ENCODE peak calls at places on chromosomes 4 and X, in four cellular contexts. X is stimulated activated CD8-positive, alpha-beta memory T cell treated with anti-CD3 and anti-CD28 coated beads, Interleukin-7, amount 100 ng/mL, for 1 hour; T is Calu3; Y is CD4-positive, alpha-beta T cell. Q is an unnamed sample.

GRCh38 chrX:133594156-133594555 is 178.9 kb upstream of the GPC4 start:
- DNase-seq in X (no peak), T (no peak), Y (no peak), Q (no peak)

GRCh38 chr4:12488672-12489071 is 995.5 kb downstream of the RAB28 start:
- DNase-seq in X (no peak), T (no peak), Y (no peak), Q (no peak)

GRCh38 chr4:6548201-6548881 is 26.6 kb upstream of the MAN2B2 start:
- DNase-seq in X (no peak), T (peak), Y (no peak), Q (no peak)

GRCh38 chr4:107183155-107183774 is 147.2 kb upstream of the DKK2 start:
- DNase-seq in X (no peak), T (peak), Y (no peak), Q (no peak)

GRCh38 chr4:146051724-146052396 is 113.2 kb upstream of the ZNF827 start:
- DNase-seq in X (no peak), T (no peak), Y (no peak), Q (no peak)

GRCh38 chr4:36761625-36762024 is 480.2 kb downstream of the DTHD1 start:
- DNase-seq in X (no peak), T (no peak), Y (no peak), Q (no peak)

GRCh38 chrX:152821145-152821765 is 9.3 kb downstream of the CETN2 start:
- DNase-seq in X (no peak), T (peak), Y (no peak), Q (no peak)

GRCh38 chr4:111957992-111958391 is 187.3 kb upstream of the FAM241A start:
- DNase-seq in X (no peak), T (peak), Y (no peak), Q (no peak)

GRCh38 chr4:166284221-166284620 is 411.2 kb downstream of the TLL1 start:
- DNase-seq in X (no peak), T (no peak), Y (no peak), Q (no peak)

GRCh38 chr4:83054928-83055327 is 19.9 kb downstream of the COPS4 start:
- DNase-seq in X (no peak), T (peak), Y (no peak), Q (no peak)

GRCh38 chrX:22666441-22666840 is 333.3 kb upstream of the DDX53 start:
- DNase-seq in X (no peak), T (no peak), Y (no peak), Q (no peak)

GRCh38 chrX:123878177-123878576 is 18.3 kb downstream of the XIAP start:
- DNase-seq in X (no peak), T (no peak), Y (no peak), Q (no peak)

GRCh38 chr4:103098746-103099421 is 750 bp downstream of the BDH2 start:
- DNase-seq in X (no peak), T (no peak), Y (no peak), Q (no peak)

GRCh38 chrX:51494409-51494808 is 2.0 kb downstream of the NUDT11 start:
- DNase-seq in X (no peak), T (no peak), Y (no peak), Q (no peak)

GRCh38 chrX:75522565-75523411 is at the start of gene ZDHHC15:
- DNase-seq in X (no peak), T (no peak), Y (peak), Q (peak)

GRCh38 chr4:120902925-120903324 is 19.6 kb downstream of the PRDM5 start:
- DNase-seq in X (no peak), T (no peak), Y (no peak), Q (no peak)

GRCh38 chr4:100168521-100168920 is 21.7 kb downstream of the DDIT4L start:
- DNase-seq in X (no peak), T (no peak), Y (no peak), Q (no peak)

GRCh38 chr4:173346074-173346473 is 11.9 kb upstream of the HMGB2 start:
- DNase-seq in X (no peak), T (no peak), Y (no peak), Q (no peak)

GRCh38 chr4:41696131-41696530 is 52.4 kb downstream of the PHOX2B start:
- DNase-seq in X (no peak), T (no peak), Y (no peak), Q (no peak)

GRCh38 chr4:77193511-77194236 is 36.7 kb downstream of the CCNG2 start:
- DNase-seq in X (peak), T (no peak), Y (peak), Q (peak)

GRCh38 chr4:103365285-103365684 is 167.1 kb upstream of the CENPE start:
- DNase-seq in X (no peak), T (no peak), Y (no peak), Q (no peak)

GRCh38 chr4:139857977-139858376 is 192.4 kb downstream of the MGST2 start:
- DNase-seq in X (no peak), T (no peak), Y (no peak), Q (no peak)

GRCh38 chr4:127759893-127760292 is 22.2 kb upstream of the HSPA4L start:
- DNase-seq in X (no peak), T (no peak), Y (no peak), Q (no peak)

GRCh38 chr4:30952526-30953219 is 232.5 kb downstream of the PCDH7 start:
- DNase-seq in X (no peak), T (no peak), Y (no peak), Q (no peak)

GRCh38 chrX:39675619-39676018 is 422.1 kb downstream of the BCOR start:
- DNase-seq in X (no peak), T (no peak), Y (no peak), Q (no peak)

GRCh38 chr4:1462009-1462767 is 55.9 kb upstream of the NKX1-1 start:
- DNase-seq in X (no peak), T (no peak), Y (no peak), Q (no peak)

GRCh38 chr4:42397635-42398447 is 553 bp downstream of the SHISA3 start:
- DNase-seq in X (no peak), T (peak), Y (no peak), Q (no peak)

GRCh38 chr4:20859097-20859781 is 159.0 kb downstream of the PACRGL start:
- DNase-seq in X (no peak), T (no peak), Y (no peak), Q (no peak)

GRCh38 chr4:158446106-158446505 is 75.6 kb upstream of the RXFP1 start:
- DNase-seq in X (no peak), T (no peak), Y (no peak), Q (no peak)

GRCh38 chr4:53068755-53069154 is 206.6 kb downstream of the RASL11B start:
- DNase-seq in X (no peak), T (no peak), Y (no peak), Q (no peak)

GRCh38 chr4:140069068-140069467 is 84.9 kb downstream of the MAML3 start:
- DNase-seq in X (no peak), T (no peak), Y (no peak), Q (no peak)

GRCh38 chrX:8849945-8850344 is 48.8 kb upstream of the FAM9A start:
- DNase-seq in X (no peak), T (no peak), Y (no peak), Q (no peak)

Q was measured in ureter.